ENCODE peak calls at places on chromosomes 2 and 18, in four cellular contexts. Q is stimulated activated CD4-positive, alpha-beta T cell treated with anti-CD3 and anti-CD28 coated beads, Interleukin-15, amount 100 ng/mL, for 1 hour; D is GM04504; P is HuH-7.5. X is an unnamed sample.

GRCh38 chr2:112920923-112921532 is 10.1 kb downstream of the IL37 start:
- DNase-seq in Q (no peak), D (no peak), P (no peak), X (no peak)

GRCh38 chr2:171180229-171180937 is 19.7 kb upstream of the TLK1 start:
- DNase-seq in Q (no peak), D (no peak), P (no peak), X (no peak)

GRCh38 chr2:146143971-146144370 is 1624.1 kb upstream of the ZEB2 start:
- DNase-seq in Q (no peak), D (no peak), P (no peak), X (no peak)

GRCh38 chr2:26582890-26583289 is 58.3 kb downstream of the CIB4 start:
- DNase-seq in Q (no peak), D (no peak), P (no peak), X (no peak)

GRCh38 chr2:101341421-101341820 is 32.9 kb upstream of the RNF149 start:
- DNase-seq in Q (no peak), D (no peak), P (no peak), X (no peak)

GRCh38 chr2:147037048-147037447 is 807.8 kb upstream of the ACVR2A start:
- DNase-seq in Q (no peak), D (no peak), P (no peak), X (no peak)

GRCh38 chr2:33380661-33381183 is 95.7 kb upstream of the RASGRP3 start:
- DNase-seq in Q (no peak), D (no peak), P (no peak), X (no peak)

GRCh38 chr2:163757811-163758210 is 22.0 kb upstream of the FIGN start:
- DNase-seq in Q (no peak), D (no peak), P (no peak), X (no peak)

GRCh38 chr2:105734762-105735538 is 9.8 kb upstream of the NCK2 start:
- DNase-seq in Q (no peak), D (no peak), P (no peak), X (no peak)

GRCh38 chr2:86037141-86037794 is 68.4 kb downstream of the POLR1A start:
- DNase-seq in Q (no peak), D (peak), P (no peak), X (peak)

GRCh38 chr2:95006661-95007060 is 18.8 kb upstream of the MAL start:
- DNase-seq in Q (no peak), D (no peak), P (no peak), X (no peak)

GRCh38 chr2:119485336-119486110 is 38.8 kb downstream of the SCTR start:
- DNase-seq in Q (no peak), D (no peak), P (no peak), X (no peak)

GRCh38 chr18:48297139-48297538 is 112.0 kb downstream of the ZBTB7C start:
- DNase-seq in Q (no peak), D (no peak), P (no peak), X (no peak)

GRCh38 chr18:58272209-58272608 is 228.2 kb downstream of the NEDD4L start:
- DNase-seq in Q (no peak), D (no peak), P (no peak), X (no peak)

GRCh38 chr2:152071518-152071917 is 27.3 kb downstream of the CACNB4 start:
- DNase-seq in Q (no peak), D (no peak), P (no peak), X (no peak)

GRCh38 chr2:66576381-66577330 is 141.7 kb downstream of the MEIS1 start:
- DNase-seq in Q (no peak), D (no peak), P (no peak), X (no peak)

GRCh38 chr2:36485521-36485920 is 112.4 kb downstream of the FEZ2 start:
- DNase-seq in Q (no peak), D (peak), P (no peak), X (peak)

X was measured in HFF-Myc.